ENCODE peak calls at places on chromosomes 11 and 22, in ten cellular contexts. One of them, this sample, is unnamed.

GRCh38 chr11:93849751-93850584 is 450 bp downstream of the VSTM5 start:
- DNase-seq in colonic mucosa: peak; percentile 79
- DNase-seq in naive thymus-derived CD8-positive, alpha-beta T cell: no peak
- DNase-seq in HL-60: no peak
- DNase-seq in heart right ventricle: peak; percentile 37
- DNase-seq in left cardiac atrium: peak; percentile 57
- DNase-seq in fibroblast of mammary gland: peak; percentile 33
- DNase-seq in stimulated activated CD4-positive, alpha-beta T cell treated with anti-CD3 and anti-CD28 coated beads, Interleukin-2, amount 100 ng/mL, for 24 hours: peak; percentile 2
- DNase-seq in AML-193: no peak
- DNase-seq in cardiac fibroblast: peak; percentile 29
- DNase-seq in this sample: no peak

GRCh38 chr22:19086417-19086816 is 35.8 kb downstream of the DGCR2 start:
- DNase-seq in colonic mucosa: no peak
- DNase-seq in naive thymus-derived CD8-positive, alpha-beta T cell: no peak
- DNase-seq in HL-60: no peak
- DNase-seq in heart right ventricle: no peak
- DNase-seq in left cardiac atrium: no peak
- DNase-seq in fibroblast of mammary gland: no peak
- DNase-seq in stimulated activated CD4-positive, alpha-beta T cell treated with anti-CD3 and anti-CD28 coated beads, Interleukin-2, amount 100 ng/mL, for 24 hours: no peak
- DNase-seq in AML-193: no peak
- DNase-seq in cardiac fibroblast: no peak
- DNase-seq in this sample: no peak

GRCh38 chr11:123628936-123629683 is 25.3 kb downstream of the SCN3B start:
- DNase-seq in colonic mucosa: no peak
- DNase-seq in naive thymus-derived CD8-positive, alpha-beta T cell: no peak
- DNase-seq in HL-60: no peak
- DNase-seq in heart right ventricle: peak; percentile 81
- DNase-seq in left cardiac atrium: peak; percentile 86
- DNase-seq in fibroblast of mammary gland: peak; percentile 56
- DNase-seq in stimulated activated CD4-positive, alpha-beta T cell treated with anti-CD3 and anti-CD28 coated beads, Interleukin-2, amount 100 ng/mL, for 24 hours: no peak
- DNase-seq in AML-193: no peak
- DNase-seq in cardiac fibroblast: peak; percentile 80
- DNase-seq in this sample: no peak

GRCh38 chr11:75272821-75273301 is 32.3 kb downstream of the TPBGL start:
- DNase-seq in colonic mucosa: no peak
- DNase-seq in naive thymus-derived CD8-positive, alpha-beta T cell: no peak
- DNase-seq in HL-60: no peak
- DNase-seq in heart right ventricle: no peak
- DNase-seq in left cardiac atrium: no peak
- DNase-seq in fibroblast of mammary gland: no peak
- DNase-seq in stimulated activated CD4-positive, alpha-beta T cell treated with anti-CD3 and anti-CD28 coated beads, Interleukin-2, amount 100 ng/mL, for 24 hours: no peak
- DNase-seq in AML-193: no peak
- DNase-seq in cardiac fibroblast: no peak
- DNase-seq in this sample: no peak

GRCh38 chr11:86799680-86800075 is 664 bp upstream of the PRSS23 start:
- DNase-seq in colonic mucosa: peak; percentile 24
- DNase-seq in naive thymus-derived CD8-positive, alpha-beta T cell: no peak
- DNase-seq in HL-60: no peak
- DNase-seq in heart right ventricle: no peak
- DNase-seq in left cardiac atrium: no peak
- DNase-seq in fibroblast of mammary gland: no peak
- DNase-seq in stimulated activated CD4-positive, alpha-beta T cell treated with anti-CD3 and anti-CD28 coated beads, Interleukin-2, amount 100 ng/mL, for 24 hours: no peak
- DNase-seq in AML-193: no peak
- DNase-seq in cardiac fibroblast: no peak
- DNase-seq in this sample: no peak

GRCh38 chr11:116232364-116232801 is 540.4 kb downstream of the BUD13 start:
- DNase-seq in colonic mucosa: no peak
- DNase-seq in naive thymus-derived CD8-positive, alpha-beta T cell: no peak
- DNase-seq in HL-60: no peak
- DNase-seq in heart right ventricle: no peak
- DNase-seq in left cardiac atrium: no peak
- DNase-seq in fibroblast of mammary gland: no peak
- DNase-seq in stimulated activated CD4-positive, alpha-beta T cell treated with anti-CD3 and anti-CD28 coated beads, Interleukin-2, amount 100 ng/mL, for 24 hours: no peak
- DNase-seq in AML-193: no peak
- DNase-seq in cardiac fibroblast: no peak
- DNase-seq in this sample: no peak

GRCh38 chr11:45333506-45333971 is 47.4 kb upstream of the SYT13 start:
- DNase-seq in colonic mucosa: peak; percentile 31
- DNase-seq in naive thymus-derived CD8-positive, alpha-beta T cell: no peak
- DNase-seq in HL-60: peak; percentile 20
- DNase-seq in heart right ventricle: peak; percentile 55
- DNase-seq in left cardiac atrium: peak; percentile 68
- DNase-seq in fibroblast of mammary gland: peak; percentile 56
- DNase-seq in stimulated activated CD4-positive, alpha-beta T cell treated with anti-CD3 and anti-CD28 coated beads, Interleukin-2, amount 100 ng/mL, for 24 hours: no peak
- DNase-seq in AML-193: no peak
- DNase-seq in cardiac fibroblast: peak; percentile 86
- DNase-seq in this sample: no peak

GRCh38 chr11:26011474-26011873 is 320.5 kb upstream of the ANO3 start:
- DNase-seq in colonic mucosa: no peak
- DNase-seq in naive thymus-derived CD8-positive, alpha-beta T cell: no peak
- DNase-seq in HL-60: no peak
- DNase-seq in heart right ventricle: no peak
- DNase-seq in left cardiac atrium: no peak
- DNase-seq in fibroblast of mammary gland: no peak
- DNase-seq in stimulated activated CD4-positive, alpha-beta T cell treated with anti-CD3 and anti-CD28 coated beads, Interleukin-2, amount 100 ng/mL, for 24 hours: no peak
- DNase-seq in AML-193: no peak
- DNase-seq in cardiac fibroblast: no peak
- DNase-seq in this sample: no peak

GRCh38 chr11:65853249-65853979 is 4.6 kb downstream of the CFL1 start:
- DNase-seq in colonic mucosa: peak; percentile 40
- DNase-seq in naive thymus-derived CD8-positive, alpha-beta T cell: no peak
- DNase-seq in HL-60: no peak
- DNase-seq in heart right ventricle: no peak
- DNase-seq in left cardiac atrium: no peak
- DNase-seq in fibroblast of mammary gland: no peak
- DNase-seq in stimulated activated CD4-positive, alpha-beta T cell treated with anti-CD3 and anti-CD28 coated beads, Interleukin-2, amount 100 ng/mL, for 24 hours: no peak
- DNase-seq in AML-193: no peak
- DNase-seq in cardiac fibroblast: no peak
- DNase-seq in this sample: no peak

GRCh38 chr11:64218628-64219353 is 7.2 kb downstream of the TRPT1 start:
- DNase-seq in colonic mucosa: no peak
- DNase-seq in naive thymus-derived CD8-positive, alpha-beta T cell: no peak
- DNase-seq in HL-60: no peak
- DNase-seq in heart right ventricle: no peak
- DNase-seq in left cardiac atrium: no peak
- DNase-seq in fibroblast of mammary gland: no peak
- DNase-seq in stimulated activated CD4-positive, alpha-beta T cell treated with anti-CD3 and anti-CD28 coated beads, Interleukin-2, amount 100 ng/mL, for 24 hours: no peak
- DNase-seq in AML-193: no peak
- DNase-seq in cardiac fibroblast: no peak
- DNase-seq in this sample: no peak

GRCh38 chr11:117144477-117145392 is 648 bp downstream of the PAFAH1B2 start:
- DNase-seq in colonic mucosa: peak; percentile 67
- DNase-seq in naive thymus-derived CD8-positive, alpha-beta T cell: peak; percentile 8
- DNase-seq in HL-60: peak; percentile 57
- DNase-seq in heart right ventricle: peak; percentile 53
- DNase-seq in left cardiac atrium: peak; percentile 71
- DNase-seq in fibroblast of mammary gland: peak; percentile 73
- DNase-seq in stimulated activated CD4-positive, alpha-beta T cell treated with anti-CD3 and anti-CD28 coated beads, Interleukin-2, amount 100 ng/mL, for 24 hours: peak; percentile 31
- DNase-seq in AML-193: peak; percentile 78
- DNase-seq in cardiac fibroblast: peak; percentile 78
- DNase-seq in this sample: no peak

GRCh38 chr11:133355095-133355494 is 177.2 kb downstream of the OPCML start:
- DNase-seq in colonic mucosa: no peak
- DNase-seq in naive thymus-derived CD8-positive, alpha-beta T cell: no peak
- DNase-seq in HL-60: no peak
- DNase-seq in heart right ventricle: no peak
- DNase-seq in left cardiac atrium: no peak
- DNase-seq in fibroblast of mammary gland: no peak
- DNase-seq in stimulated activated CD4-positive, alpha-beta T cell treated with anti-CD3 and anti-CD28 coated beads, Interleukin-2, amount 100 ng/mL, for 24 hours: no peak
- DNase-seq in AML-193: no peak
- DNase-seq in cardiac fibroblast: no peak
- DNase-seq in this sample: no peak